ENCODE peak calls at places on chromosomes 4 and X, in six cellular contexts. B, G, P, S, E and U are unnamed samples.

GRCh38 chr4:186688150-186688943 is 35.3 kb downstream of the FAT1 start:
- DNase-seq in B (peak; percentile 53), G (no peak), P (no peak), S (no peak), E (peak; percentile 65), U (peak; percentile 85)

GRCh38 chrX:30349946-30350345 is 40.8 kb upstream of the NR0B1 start:
- DNase-seq in B (no peak), G (no peak), P (no peak), S (no peak), E (no peak), U (no peak)

GRCh38 chr4:171891038-171891437 is 77.8 kb downstream of the GALNTL6 start:
- DNase-seq in B (no peak), G (no peak), P (no peak), S (no peak), E (no peak), U (no peak)

GRCh38 chr4:102423375-102423774 is 77.8 kb upstream of the NFKB1 start:
- DNase-seq in B (no peak), G (no peak), P (no peak), S (no peak), E (no peak), U (no peak)

GRCh38 chrX:53256446-53257041 is 24.8 kb downstream of the IQSEC2 start:
- DNase-seq in B (no peak), G (no peak), P (no peak), S (peak; percentile 40), E (no peak), U (no peak)

GRCh38 chr4:130563185-130563890 is 1467.4 kb downstream of the C4orf33 start:
- DNase-seq in B (peak; percentile 8), G (peak; percentile 66), P (no peak), S (no peak), E (peak; percentile 66), U (peak; percentile 28)

GRCh38 chr4:40621592-40622512 is 7.8 kb downstream of the RBM47 start:
- DNase-seq in B (peak; percentile 60), G (peak; percentile 79), P (peak; percentile 93), S (no peak), E (no peak), U (no peak)

GRCh38 chrX:129759576-129760061 is 20.1 kb upstream of the SASH3 start:
- DNase-seq in B (no peak), G (no peak), P (no peak), S (peak; percentile 18), E (no peak), U (no peak)

GRCh38 chr4:118997601-118998000 is 108.9 kb downstream of the SYNPO2 start:
- DNase-seq in B (no peak), G (no peak), P (no peak), S (no peak), E (no peak), U (no peak)

GRCh38 chrX:10011261-10011931 is 44.2 kb downstream of the CLDN34 start:
- DNase-seq in B (no peak), G (no peak), P (peak; percentile 48), S (no peak), E (no peak), U (no peak)

GRCh38 chr4:138611721-138612120 is 369.6 kb upstream of the SLC7A11 start:
- DNase-seq in B (no peak), G (no peak), P (no peak), S (no peak), E (no peak), U (no peak)

GRCh38 chr4:74005528-74005927 is 7.1 kb upstream of the CXCL5 start:
- DNase-seq in B (peak; percentile 92), G (no peak), P (no peak), S (no peak), E (no peak), U (no peak)

GRCh38 chr4:166324321-166324720 is 451.3 kb downstream of the TLL1 start:
- DNase-seq in B (peak; percentile 38), G (peak; percentile 37), P (no peak), S (no peak), E (peak; percentile 63), U (peak; percentile 8)

GRCh38 chr4:7460591-7460990 is 25.9 kb upstream of the PSAPL1 start:
- DNase-seq in B (peak; percentile 43), G (no peak), P (no peak), S (peak; percentile 33), E (no peak), U (no peak)

GRCh38 chr4:26822546-26822945 is 38.1 kb upstream of the STIM2 start:
- DNase-seq in B (no peak), G (no peak), P (peak; percentile 27), S (no peak), E (no peak), U (no peak)

GRCh38 chr4:107757860-107758476 is 37.9 kb upstream of the PAPSS1 start:
- DNase-seq in B (peak; percentile 28), G (no peak), P (no peak), S (no peak), E (no peak), U (no peak)

GRCh38 chr4:68651932-68652331 is 18.5 kb downstream of the UGT2B15 start:
- DNase-seq in B (no peak), G (no peak), P (no peak), S (no peak), E (no peak), U (no peak)

GRCh38 chrX:53421125-53421524 is 1.3 kb downstream of the SMC1A start:
- DNase-seq in B (no peak), G (no peak), P (no peak), S (no peak), E (no peak), U (no peak)

GRCh38 chr4:110840221-110840654 is 217.4 kb upstream of the PITX2 start:
- DNase-seq in B (no peak), G (no peak), P (no peak), S (no peak), E (no peak), U (no peak)

GRCh38 chrX:24025741-24026402 is 1.1 kb downstream of the KLHL15 start:
- DNase-seq in B (no peak), G (peak; percentile 24), P (no peak), S (no peak), E (peak; percentile 50), U (no peak)

GRCh38 chr4:155692990-155693659 is 26.5 kb downstream of the GUCY1A1 start:
- DNase-seq in B (no peak), G (no peak), P (no peak), S (no peak), E (no peak), U (no peak)

GRCh38 chrX:70669120-70669519 is 224.5 kb downstream of the DLG3 start:
- DNase-seq in B (no peak), G (no peak), P (no peak), S (no peak), E (no peak), U (no peak)

DNA sequence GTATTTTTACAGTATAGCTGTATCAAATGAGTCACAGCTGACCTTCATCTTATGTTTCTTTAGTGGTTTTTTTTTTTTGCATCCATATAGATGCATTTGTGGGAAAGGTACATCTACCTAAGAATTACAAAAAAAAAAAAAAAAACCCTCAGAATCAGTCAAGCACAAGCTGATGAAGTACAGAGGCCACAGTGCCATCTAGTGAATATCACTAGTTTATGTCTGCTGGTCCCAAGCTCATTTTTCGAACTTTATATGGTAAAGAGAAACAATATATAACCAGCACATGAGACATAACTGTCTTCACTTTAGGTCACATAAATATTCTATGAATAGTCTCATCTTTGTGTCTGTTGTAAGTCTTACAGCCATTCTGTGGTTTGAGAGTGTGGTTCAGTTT is 220.1 kb downstream of the DLG3 start:
- DNase-seq in B (peak; percentile 19), G (peak; percentile 16), P (no peak), S (no peak), E (no peak), U (peak; percentile 22)
- TF ChIP-seq YY1 in B (no peak), G (no peak), P (no peak), S (no peak), E (no peak), U (no peak)

GRCh38 chr4:182960228-182960627 is 43.0 kb upstream of the DCTD start:
- DNase-seq in B (no peak), G (no peak), P (no peak), S (no peak), E (no peak), U (no peak)

GRCh38 chr4:182955411-182955810 is 38.2 kb upstream of the DCTD start:
- DNase-seq in B (no peak), G (no peak), P (no peak), S (no peak), E (no peak), U (no peak)
- TF ChIP-seq ZNF274 in B (no peak), G (no peak), P (no peak), S (no peak), E (no peak), U (no peak)

GRCh38 chr4:88865051-88865450 is 167.4 kb upstream of the NAP1L5 start:
- DNase-seq in B (no peak), G (no peak), P (no peak), S (no peak), E (no peak), U (no peak)
- TF ChIP-seq YY1 in B (no peak), G (no peak), P (no peak), S (no peak), E (no peak), U (no peak)

DNA sequence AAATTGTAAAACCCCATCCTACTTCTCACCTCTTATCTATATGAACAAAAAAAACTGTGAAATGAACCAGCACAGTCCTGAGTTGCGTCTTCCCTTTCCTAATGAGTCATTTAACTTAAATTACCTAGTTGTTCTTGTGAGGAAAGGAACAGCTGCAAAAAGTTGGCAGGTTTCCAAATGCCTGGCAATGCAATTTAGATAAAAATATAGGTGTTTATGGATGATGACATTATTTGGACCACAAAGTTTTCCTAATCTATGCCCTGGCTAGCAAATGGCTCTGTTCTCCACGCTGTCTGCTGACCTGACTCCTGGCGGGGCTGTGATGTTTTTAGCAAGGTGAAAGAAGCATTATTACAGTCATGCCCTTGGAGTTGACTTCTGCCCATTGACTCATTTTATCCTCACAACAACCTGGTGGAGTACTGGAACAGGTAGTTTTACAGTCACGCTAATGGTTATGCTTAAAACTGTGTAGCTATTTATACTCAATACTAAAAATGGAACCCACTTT is 29.8 kb upstream of the RELL1 start:
- DNase-seq in B (no peak), G (no peak), P (peak; percentile 43), S (no peak), E (no peak), U (no peak)
- TF ChIP-seq ZNF274 in B (no peak), G (no peak), P (no peak), S (no peak), E (no peak), U (no peak)

GRCh38 chr4:168483786-168484185 is 3.5 kb upstream of the DDX60L start:
- DNase-seq in B (no peak), G (no peak), P (no peak), S (no peak), E (no peak), U (no peak)
- TF ChIP-seq YY1 in B (no peak), G (no peak), P (no peak), S (no peak), E (no peak), U (no peak)

DNA sequence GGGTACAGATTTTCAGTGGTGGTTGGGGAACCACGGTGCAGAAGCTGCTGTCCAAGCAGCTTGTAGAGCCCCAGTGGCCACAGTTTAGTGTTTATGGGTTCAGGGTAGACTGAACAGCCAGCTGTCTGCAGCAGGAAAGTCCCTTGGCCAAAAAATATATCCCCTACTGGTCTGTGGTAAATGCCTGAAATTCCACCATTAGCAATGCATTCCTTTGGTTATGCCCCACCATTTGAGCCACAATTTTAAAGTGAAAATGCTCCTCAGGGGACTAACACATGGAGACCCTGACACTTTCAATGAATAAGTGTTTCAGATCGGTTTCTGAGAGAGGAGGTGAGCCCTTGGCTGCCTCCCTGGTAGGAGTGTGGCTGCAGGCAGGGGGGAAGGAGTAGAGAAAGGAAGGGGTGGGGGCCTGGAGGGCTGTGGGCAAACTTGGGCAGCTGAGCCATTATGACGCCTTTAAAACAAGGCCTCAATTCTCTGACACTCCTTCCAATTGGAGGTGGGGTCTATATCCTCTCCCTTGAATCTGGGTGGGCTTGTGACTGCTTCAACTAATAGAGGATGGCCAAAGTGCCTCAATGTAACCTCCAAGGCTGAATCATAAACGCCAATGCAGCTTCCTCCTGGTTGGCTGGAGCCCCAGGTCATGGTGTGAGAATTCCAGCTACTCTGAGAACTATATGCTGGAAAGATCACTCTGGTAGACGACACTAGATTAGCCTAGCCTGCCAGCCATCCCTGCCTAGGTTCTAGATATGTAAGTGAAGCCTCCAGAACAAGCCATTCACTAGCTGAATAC is 75.8 kb upstream of the ATP6AP2 start:
- DNase-seq in B (no peak), G (no peak), P (peak; percentile 3), S (no peak), E (no peak), U (peak; percentile 30)
- TF ChIP-seq ZNF274 in B (no peak), G (no peak), P (no peak), S (no peak), E (no peak), U (no peak)